ENCODE peak calls at places on chromosome 17, in five cellular contexts. K is fibroblast of villous mesenchyme, P is A549, R is nephron progenitor cell, V is psoas muscle. W is an unnamed sample.

GRCh38 chr17:6936370-6937028 is 59.4 kb upstream of the ALOX12 start:
- DNase-seq in R (no peak), V (no peak), K (peak; percentile 24), P (no peak), W (no peak)

GRCh38 chr17:53032861-53033271 is 789.9 kb upstream of the KIF2B start:
- DNase-seq in V (no peak), R (peak; percentile 48), K (no peak), P (no peak), W (no peak)

GRCh38 chr17:19321481-19322128 is 40.9 kb downstream of the B9D1 start:
- DNase-seq in V (no peak), R (no peak), K (no peak), P (no peak), W (no peak)

GRCh38 chr17:7940743-7941142 is 8.7 kb downstream of the CNTROB start:
- DNase-seq in P (no peak), K (no peak), V (no peak), R (no peak), W (no peak)

GRCh38 chr17:76968707-76969597 is 100.7 kb downstream of the MGAT5B start:
- DNase-seq in K (no peak), P (no peak), V (no peak), R (peak; percentile 77), W (no peak)

GRCh38 chr17:37614391-37614790 is 5.2 kb upstream of the SYNRG start:
- DNase-seq in V (no peak), K (peak; percentile 41), R (no peak), P (no peak), W (no peak)

GRCh38 chr17:16653367-16654041 is at the start of gene ZNF624:
- DNase-seq in P (peak; percentile 93), R (peak; percentile 92), K (peak; percentile 91), V (peak; percentile 97), W (peak; percentile 94)

GRCh38 chr17:77770331-77771105 is 188.0 kb upstream of the TNRC6C start:
- DNase-seq in K (peak; percentile 33), R (no peak), V (peak; percentile 34), P (no peak), W (no peak)

GRCh38 chr17:31321481-31321880 is at the start of gene EVI2A:
- DNase-seq in K (peak; percentile 72), P (no peak), R (no peak), V (no peak), W (no peak)

GRCh38 chr17:47270946-47271705 is 17.5 kb downstream of the ITGB3 start:
- DNase-seq in R (no peak), P (no peak), K (no peak), V (no peak), W (no peak)

GRCh38 chr17:39776267-39776666 is 38.5 kb downstream of the GRB7 start:
- DNase-seq in R (no peak), K (no peak), V (no peak), P (no peak), W (no peak)

DNA sequence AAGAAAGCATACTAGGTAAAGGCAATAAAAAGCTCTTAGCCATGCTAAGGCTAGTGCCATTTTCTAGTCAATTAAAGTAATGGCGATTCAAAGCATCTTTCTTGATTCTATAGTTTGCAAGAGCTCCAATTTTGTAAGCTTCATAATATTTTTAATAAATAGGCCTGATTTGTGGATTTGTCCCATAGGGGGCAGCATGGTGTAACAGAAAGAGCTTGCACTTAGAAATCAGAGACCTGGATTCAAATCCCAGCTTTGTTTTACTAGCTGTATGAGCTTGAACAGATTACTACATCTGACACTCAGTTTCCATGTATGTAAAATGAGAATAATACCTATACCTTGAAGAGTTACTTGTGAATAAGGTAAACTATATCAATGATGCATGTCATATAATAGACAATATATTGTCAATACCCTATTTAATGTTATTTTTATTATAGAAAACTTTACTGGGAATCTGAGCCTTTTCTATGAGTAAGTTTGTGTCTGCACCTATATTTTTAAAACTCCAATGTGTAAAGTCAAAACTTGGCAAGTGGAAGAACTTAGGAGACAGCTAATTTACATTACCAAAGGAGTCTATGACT is 93.6 kb upstream of the NOG start:
- DNase-seq in V (no peak), R (peak; percentile 16), K (peak; percentile 30), P (no peak), W (no peak)
- TF ChIP-seq CTCF in V (peak; percentile 53), R (peak; percentile 45), K (peak; percentile 36), P (peak; percentile 73), W (no peak)

GRCh38 chr17:61399131-61400057 is at the start of gene TBX2:
- DNase-seq in R (peak; percentile 69), V (peak; percentile 64), P (peak; percentile 97), K (peak; percentile 99), W (peak; percentile 95)

GRCh38 chr17:61400786-61401279 is 1.2 kb downstream of the TBX2 start:
- DNase-seq in R (no peak), V (no peak), K (peak; percentile 58), P (no peak), W (no peak)

GRCh38 chr17:61401280-61402072 is 1.8 kb downstream of the TBX2 start:
- DNase-seq in V (no peak), P (no peak), R (no peak), K (peak; percentile 55), W (no peak)

GRCh38 chr17:61398721-61399130 is 917 bp upstream of the TBX2 start:
- DNase-seq in V (no peak), K (no peak), R (no peak), P (no peak), W (no peak)

DNA sequence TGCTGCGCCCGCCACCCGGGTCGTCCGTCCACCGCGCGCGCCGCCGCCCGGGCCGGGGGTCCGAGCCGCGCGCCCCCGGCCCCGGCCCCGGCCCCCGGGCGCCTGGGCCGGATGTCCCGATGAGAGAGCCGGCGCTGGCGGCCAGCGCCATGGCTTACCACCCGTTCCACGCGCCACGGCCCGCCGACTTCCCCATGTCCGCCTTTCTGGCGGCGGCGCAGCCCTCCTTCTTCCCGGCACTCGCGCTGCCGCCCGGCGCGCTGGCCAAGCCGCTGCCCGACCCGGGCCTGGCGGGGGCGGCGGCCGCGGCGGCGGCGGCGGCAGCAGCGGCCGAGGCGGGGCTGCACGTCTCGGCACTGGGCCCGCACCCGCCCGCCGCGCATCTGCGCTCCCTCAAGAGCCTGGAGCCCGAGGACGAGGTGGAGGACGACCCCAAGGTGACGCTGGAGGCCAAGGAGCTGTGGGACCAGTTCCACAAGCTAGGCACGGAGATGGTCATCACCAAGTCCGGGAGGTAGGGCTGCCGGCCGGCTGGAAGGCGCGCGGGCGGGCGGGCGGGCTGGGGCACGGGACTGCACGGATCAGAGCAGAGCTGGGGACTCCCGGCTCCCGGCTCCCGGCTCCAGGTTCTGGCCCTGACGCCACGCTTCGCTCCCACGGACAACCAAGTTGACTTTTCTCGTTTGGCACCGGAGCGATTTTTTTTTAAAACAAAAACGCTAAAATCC is 579 bp downstream of the TBX2 start:
- DNase-seq in R (no peak), K (peak; percentile 39), V (no peak), P (peak; percentile 74), W (no peak)
- TF ChIP-seq CTCF in R (no peak), K (no peak), V (no peak), P (no peak), W (no peak)

GRCh38 chr17:78977992-78978973 is 1.4 kb downstream of the LGALS3BP start:
- DNase-seq in K (no peak), R (no peak), V (no peak), P (no peak), W (no peak)
- TF ChIP-seq CTCF in K (peak; percentile 6), R (no peak), V (no peak), P (no peak), W (no peak)

GRCh38 chr17:3691539-3692166 is 4.3 kb downstream of the P2RX5 start:
- DNase-seq in R (no peak), V (no peak), P (no peak), K (no peak), W (no peak)
- TF ChIP-seq CTCF in R (no peak), V (no peak), P (no peak), K (no peak), W (no peak)

GRCh38 chr17:40888321-40888720 is 3.3 kb upstream of the KRT20 start:
- DNase-seq in R (no peak), V (no peak), P (no peak), K (no peak), W (no peak)

GRCh38 chr17:40883031-40883430 is 2.0 kb downstream of the KRT20 start:
- DNase-seq in V (no peak), R (no peak), K (no peak), P (no peak), W (no peak)

GRCh38 chr17:40883960-40884359 is 1.1 kb downstream of the KRT20 start:
- DNase-seq in V (no peak), P (no peak), R (no peak), K (no peak), W (no peak)

GRCh38 chr17:40886090-40886489 is 1.0 kb upstream of the KRT20 start:
- DNase-seq in R (no peak), K (peak; percentile 10), V (no peak), P (no peak), W (no peak)

GRCh38 chr17:40884708-40885512 is at the start of gene KRT20:
- DNase-seq in V (no peak), R (no peak), P (peak; percentile 64), K (no peak), W (no peak)
- TF ChIP-seq CTCF in V (no peak), R (no peak), P (peak; percentile 17), K (peak; percentile 17), W (no peak)

GRCh38 chr17:18093616-18094408 is 6.1 kb downstream of the DRG2 start:
- DNase-seq in P (peak; percentile 63), V (peak; percentile 63), R (no peak), K (peak; percentile 81), W (no peak)

GRCh38 chr17:18084256-18084655 is 3.5 kb upstream of the DRG2 start:
- DNase-seq in R (no peak), P (no peak), K (no peak), V (no peak), W (no peak)

GRCh38 chr17:18089613-18090012 is 1.9 kb downstream of the DRG2 start:
- DNase-seq in V (no peak), P (no peak), K (no peak), R (no peak), W (no peak)

DNA sequence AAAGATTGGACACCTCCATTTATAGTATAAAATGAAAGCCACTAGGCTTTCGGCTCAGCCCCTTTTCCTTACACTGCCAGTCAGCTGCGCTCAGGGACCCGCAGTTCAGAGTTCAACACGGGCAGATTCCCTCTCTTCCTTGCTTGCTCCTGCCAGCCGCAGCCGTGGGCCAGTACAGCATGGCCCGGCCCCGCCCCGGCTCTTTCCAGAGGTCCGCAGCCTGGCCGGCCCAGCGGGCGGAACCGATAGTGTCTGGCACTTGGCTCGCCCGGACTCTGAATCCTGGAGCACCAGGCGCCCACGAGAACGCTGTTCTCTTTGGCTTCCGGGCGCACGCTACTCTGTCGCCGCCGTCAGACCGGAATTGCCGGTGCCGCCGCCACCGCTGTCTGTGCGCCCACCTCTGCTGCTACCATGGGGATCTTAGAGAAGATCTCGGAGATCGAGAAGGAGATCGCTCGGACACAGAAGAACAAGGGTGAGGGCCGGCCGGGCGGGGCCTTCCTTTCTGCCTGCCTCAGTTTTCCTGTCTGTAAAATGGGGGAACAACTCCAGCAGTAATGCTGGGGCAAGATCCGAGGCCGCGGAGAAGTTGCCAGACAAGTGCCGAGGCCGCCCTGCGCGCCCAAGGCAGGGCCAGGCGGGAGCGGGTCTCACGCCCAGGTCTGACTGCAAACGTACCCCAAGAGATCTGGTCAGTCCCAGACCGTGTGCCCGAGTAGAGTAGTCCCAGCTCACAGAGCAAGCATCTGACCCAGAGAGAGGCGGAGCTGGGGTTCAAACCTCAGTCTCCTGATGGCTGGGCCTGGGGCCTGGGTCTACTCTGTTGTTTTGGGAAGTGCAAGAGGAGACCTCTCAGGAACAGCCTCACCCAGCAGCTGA is at the start of gene DRG2:
- DNase-seq in P (peak; percentile 98), K (peak; percentile 95), V (peak; percentile 94), R (peak; percentile 97), W (peak; percentile 94)
- TF ChIP-seq CTCF in P (peak; percentile 24), K (no peak), V (no peak), R (no peak), W (no peak)

GRCh38 chr17:68906638-68907037 is 48.6 kb downstream of the ABCA8 start:
- DNase-seq in K (no peak), R (no peak), P (no peak), V (no peak), W (no peak)
- TF ChIP-seq CTCF in K (peak; percentile 43), R (peak; percentile 41), P (peak; percentile 39), V (peak; percentile 44), W (no peak)

W was measured in coronary artery.